ENCODE peak calls at places on chromosomes 6 and 20, in six cellular contexts. I, T, J, L, V and Z are unnamed samples.

GRCh38 chr20:2264118-2264517 is 31.7 kb upstream of the TGM3 start:
- DNase-seq in L (no peak), I (no peak), V (no peak), T (no peak), J (no peak), Z (no peak)

GRCh38 chr20:33693741-33694645 is 7.8 kb upstream of the E2F1 start:
- DNase-seq in I (no peak), T (no peak), V (no peak), L (no peak), J (no peak), Z (no peak)

GRCh38 chr6:3359973-3360726 is 96.7 kb downstream of the SLC22A23 start:
- DNase-seq in V (no peak), T (no peak), I (no peak), J (no peak), L (no peak), Z (no peak)

GRCh38 chr6:35568967-35569606 is 56.4 kb upstream of the TULP1 start:
- DNase-seq in T (peak; percentile 66), V (peak; percentile 66), J (no peak), L (no peak), I (no peak), Z (no peak)

GRCh38 chr6:87756858-87757257 is 54.8 kb upstream of the AKIRIN2 start:
- DNase-seq in L (peak; percentile 41), J (no peak), T (no peak), V (peak; percentile 73), I (peak; percentile 68), Z (no peak)

GRCh38 chr20:2102585-2103453 is 1.2 kb downstream of the STK35 start:
- DNase-seq in I (peak; percentile 54), J (peak; percentile 78), V (peak; percentile 90), L (peak; percentile 87), T (peak; percentile 89), Z (peak; percentile 86)

GRCh38 chr20:57397693-57398108 is 6.5 kb downstream of the RBM38 start:
- DNase-seq in L (peak; percentile 42), I (no peak), T (peak; percentile 83), V (no peak), J (no peak), Z (no peak)

GRCh38 chr20:17848249-17848648 is 120.3 kb downstream of the SNX5 start:
- DNase-seq in I (no peak), J (no peak), L (no peak), T (no peak), V (no peak), Z (no peak)

GRCh38 chr20:54433653-54434052 is 41.7 kb upstream of the DOK5 start:
- DNase-seq in I (no peak), J (no peak), L (no peak), T (no peak), V (no peak), Z (no peak)

GRCh38 chr6:139265512-139266190 is 26.1 kb downstream of the TXLNB start:
- DNase-seq in J (no peak), L (no peak), T (no peak), V (no peak), I (no peak), Z (no peak)

GRCh38 chr20:10314198-10314597 is 95.6 kb downstream of the SNAP25 start:
- DNase-seq in I (peak; percentile 74), T (no peak), L (no peak), J (no peak), V (peak; percentile 33), Z (no peak)

GRCh38 chr20:38290829-38291581 is 13.0 kb upstream of the BPI start:
- DNase-seq in T (no peak), L (no peak), J (no peak), V (no peak), I (peak; percentile 100), Z (no peak)

GRCh38 chr20:21862224-21862927 is 156.9 kb downstream of the PAX1 start:
- DNase-seq in T (no peak), L (no peak), V (no peak), J (no peak), I (no peak), Z (no peak)

GRCh38 chr20:34269996-34270627 is 28.9 kb downstream of the ASIP start:
- DNase-seq in J (peak; percentile 85), I (peak; percentile 12), V (peak; percentile 78), T (no peak), L (no peak), Z (no peak)

GRCh38 chr20:47785321-47785899 is at the start of gene SULF2:
- DNase-seq in I (no peak), J (no peak), L (peak; percentile 16), V (no peak), T (peak; percentile 76), Z (no peak)

GRCh38 chr6:90000864-90001731 is 106.8 kb downstream of the GJA10 start:
- DNase-seq in J (no peak), V (peak; percentile 70), T (no peak), I (no peak), L (no peak), Z (no peak)

GRCh38 chr6:82068721-82069120 is 178.8 kb downstream of the IBTK start:
- DNase-seq in T (no peak), J (no peak), I (no peak), V (no peak), L (no peak), Z (no peak)

GRCh38 chr20:54668271-54669053 is 193.1 kb downstream of the DOK5 start:
- DNase-seq in L (no peak), T (no peak), I (no peak), J (no peak), V (peak; percentile 32), Z (peak; percentile 49)

GRCh38 chr6:165766457-165766856 is 103.4 kb upstream of the PDE10A start:
- DNase-seq in T (no peak), V (peak; percentile 66), L (no peak), J (no peak), I (peak; percentile 40), Z (no peak)

GRCh38 chr20:48530957-48531356 is 296.8 kb downstream of the PREX1 start:
- DNase-seq in J (no peak), V (peak; percentile 43), T (no peak), I (no peak), L (no peak), Z (no peak)

GRCh38 chr20:10551732-10552724 is 116.9 kb downstream of the SLX4IP start:
- DNase-seq in V (no peak), I (no peak), J (no peak), T (no peak), L (no peak), Z (no peak)

GRCh38 chr6:111985202-111985731 is 68.6 kb upstream of the CCN6 start:
- DNase-seq in I (peak; percentile 91), V (peak; percentile 66), J (peak; percentile 81), T (no peak), L (no peak), Z (no peak)

GRCh38 chr6:15464211-15464725 is 198.6 kb downstream of the DTNBP1 start:
- DNase-seq in L (peak; percentile 24), J (no peak), I (no peak), V (peak; percentile 57), T (no peak), Z (no peak)

DNA sequence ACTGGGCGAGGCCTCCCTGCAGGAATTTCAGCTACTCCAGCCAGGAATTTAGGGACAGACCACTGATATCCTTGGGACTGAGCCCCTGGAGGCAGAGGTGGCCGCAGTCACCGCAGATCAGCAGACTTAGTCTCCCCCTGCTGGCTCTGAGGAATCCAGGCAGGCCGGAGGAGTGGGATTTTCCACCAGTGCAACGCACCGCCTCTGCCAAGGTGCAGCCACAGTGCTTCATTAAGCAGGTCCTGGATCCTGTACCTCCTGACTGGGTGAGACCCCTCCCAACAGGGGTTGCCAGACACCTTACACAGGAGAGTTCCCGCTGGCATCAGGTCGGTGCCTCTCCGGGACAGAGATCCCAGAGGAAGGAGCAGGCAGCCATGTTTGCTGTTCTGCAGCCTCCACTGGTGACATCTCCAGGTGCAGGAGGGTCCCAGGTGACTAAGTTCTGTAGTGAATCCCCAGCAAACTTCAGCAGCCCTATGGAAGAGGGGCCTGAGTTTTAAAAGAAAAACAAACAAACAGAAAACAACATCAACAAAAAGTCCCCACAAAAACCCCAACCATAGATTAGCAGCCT is 515.2 kb downstream of the FRK start:
- DNase-seq in T (no peak), I (no peak), J (no peak), V (no peak), L (no peak), Z (peak; percentile 17)
- TF ChIP-seq CTCF in T (no peak), I (no peak), J (no peak), V (no peak), L (no peak), Z (peak; percentile 40)

GRCh38 chr20:58559368-58559729 is 44.1 kb upstream of the APCDD1L start:
- DNase-seq in T (no peak), V (no peak), I (no peak), J (no peak), L (no peak), Z (no peak)
- TF ChIP-seq CTCF in T (no peak), V (no peak), I (no peak), J (no peak), L (no peak), Z (no peak)

GRCh38 chr6:162450358-162450757 is 277.2 kb downstream of the PRKN start:
- DNase-seq in T (no peak), I (no peak), L (no peak), J (no peak), V (no peak), Z (no peak)

GRCh38 chr6:162442675-162443074 is 284.9 kb downstream of the PRKN start:
- DNase-seq in I (no peak), V (peak; percentile 17), T (no peak), J (no peak), L (no peak), Z (no peak)

GRCh38 chr6:162443101-162443500 is 284.5 kb downstream of the PRKN start:
- DNase-seq in I (no peak), V (peak; percentile 73), L (no peak), J (no peak), T (no peak), Z (no peak)

DNA sequence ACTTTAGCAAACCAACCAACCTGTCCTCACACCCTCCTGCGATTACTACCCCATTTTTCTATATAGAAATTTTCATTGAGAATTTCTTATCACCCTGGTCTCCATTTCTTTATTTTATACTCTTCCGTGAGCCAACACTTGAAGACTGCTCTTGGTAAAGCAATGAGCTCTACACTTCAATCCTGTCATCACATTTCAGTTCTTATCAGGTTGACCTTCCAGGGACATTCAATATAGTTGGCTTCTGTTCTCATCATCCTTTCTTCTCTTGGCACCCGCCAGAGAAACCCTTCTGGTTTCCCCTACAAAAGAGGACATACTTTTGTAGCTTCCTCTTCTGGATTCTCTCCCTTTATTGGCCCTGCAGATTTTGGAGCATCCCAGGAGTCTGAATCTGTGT is 279.3 kb downstream of the PRKN start:
- DNase-seq in L (no peak), V (no peak), T (no peak), J (no peak), I (no peak), Z (no peak)
- TF ChIP-seq CTCF in L (no peak), V (no peak), T (no peak), J (no peak), I (no peak), Z (no peak)

DNA sequence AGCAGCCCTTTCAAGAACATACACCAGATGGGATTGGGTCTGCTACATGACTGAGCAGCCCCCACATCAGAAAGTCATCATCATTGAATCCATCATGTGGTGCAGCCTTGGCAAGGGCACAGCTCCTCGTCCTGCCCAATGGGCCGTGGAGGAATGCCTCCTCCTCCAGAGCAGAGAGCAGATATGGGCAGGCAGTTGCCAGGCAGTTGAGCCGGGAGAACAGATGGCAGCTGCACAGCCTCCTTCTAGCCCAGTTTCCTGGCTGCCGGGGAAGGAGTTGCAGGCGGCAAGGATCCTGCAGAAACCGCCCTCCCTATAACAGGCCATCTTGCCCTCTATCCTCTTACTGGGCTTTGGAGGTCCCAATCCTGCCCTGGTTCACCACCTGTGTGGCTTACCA is 11.9 kb upstream of the ZFAND3 start:
- DNase-seq in J (no peak), V (no peak), I (no peak), L (no peak), T (peak; percentile 44), Z (no peak)
- TF ChIP-seq CTCF in J (no peak), V (no peak), I (no peak), L (no peak), T (no peak), Z (no peak)

GRCh38 chr6:24936641-24937317 is 1.0 kb upstream of the RIPOR2 start:
- DNase-seq in L (no peak), I (no peak), V (peak; percentile 79), T (no peak), J (no peak), Z (no peak)
- TF ChIP-seq CTCF in L (no peak), I (no peak), V (no peak), T (no peak), J (no peak), Z (no peak)